ENCODE peak calls at places on chromosomes 2 and 18, in four cellular contexts. Z, U, N and C are unnamed samples.
A peak's percentile ranks its signal among the peaks of the same experiment; 100 is the strongest.

GRCh38 chr18:944440-944839 is 39.8 kb downstream of the ADCYAP1 start:
- DNase-seq in Z (peak; percentile 51), U (no peak), N (peak; percentile 53), C (peak; percentile 73)

GRCh38 chr2:113876503-113877387 is 13.1 kb upstream of the ACTR3 start:
- DNase-seq in Z (no peak), U (peak; percentile 30), N (peak; percentile 58), C (peak; percentile 84)

GRCh38 chr18:28357785-28358401 is 181.0 kb upstream of the CDH2 start:
- DNase-seq in Z (no peak), U (no peak), N (peak; percentile 38), C (peak; percentile 16)

GRCh38 chr2:15841776-15842554 is 98.4 kb upstream of the MYCN start:
- DNase-seq in Z (no peak), U (no peak), N (no peak), C (no peak)

GRCh38 chr2:168758970-168759820 is 43.2 kb upstream of the NOSTRIN start:
- DNase-seq in Z (peak; percentile 8), U (no peak), N (peak; percentile 70), C (peak; percentile 67)

GRCh38 chr18:59096098-59096779 is 43.4 kb upstream of the SEC11C start:
- DNase-seq in Z (no peak), U (no peak), N (no peak), C (no peak)

GRCh38 chr2:23513881-23514793 is 129.2 kb downstream of the KLHL29 start:
- DNase-seq in Z (no peak), U (no peak), N (no peak), C (no peak)

GRCh38 chr2:67260348-67261277 is 136.5 kb upstream of the ETAA1 start:
- DNase-seq in Z (peak; percentile 99), U (no peak), N (peak; percentile 99), C (peak; percentile 79)

GRCh38 chr2:128503358-128504241 is 184.9 kb upstream of the HS6ST1 start:
- DNase-seq in Z (no peak), U (no peak), N (no peak), C (no peak)

GRCh38 chr2:96138146-96139145 is at the start of gene ASTL:
- DNase-seq in Z (no peak), U (no peak), N (peak; percentile 55), C (peak; percentile 47)

GRCh38 chr2:223787358-223787757 is 50.0 kb downstream of the AP1S3 start:
- DNase-seq in Z (no peak), U (no peak), N (no peak), C (no peak)

GRCh38 chr2:232761301-232761907 is 15.0 kb downstream of the KCNJ13 start:
- DNase-seq in Z (no peak), U (no peak), N (peak; percentile 65), C (peak; percentile 54)

GRCh38 chr2:127158614-127159290 is 51.8 kb upstream of the BIN1 start:
- DNase-seq in Z (no peak), U (no peak), N (no peak), C (no peak)

GRCh38 chr2:12278217-12278755 is 438.4 kb upstream of the TRIB2 start:
- DNase-seq in Z (no peak), U (no peak), N (no peak), C (no peak)